ENCODE peak calls at places on chromosomes 5 and 9, in four cellular contexts. One of them, this sample, is unnamed.

GRCh38 chr9:18869725-18870124 is 163.3 kb downstream of the SAXO1 start:
- DNase-seq in pancreas: no peak
- DNase-seq in NCI-H1105: no peak
- DNase-seq in foreskin melanocyte: no peak
- DNase-seq in this sample: no peak

GRCh38 chr5:72347801-72348305 is 27.7 kb downstream of the PTCD2 start:
- DNase-seq in pancreas: no peak
- DNase-seq in NCI-H1105: no peak
- DNase-seq in foreskin melanocyte: peak; percentile 46
- DNase-seq in this sample: no peak

GRCh38 chr5:135950611-135951010 is 4.2 kb downstream of the LECT2 start:
- DNase-seq in foreskin melanocyte: no peak
- DNase-seq in NCI-H1105: no peak
- DNase-seq in pancreas: no peak
- DNase-seq in this sample: no peak

GRCh38 chr9:126532019-126532462 is 81.7 kb upstream of the LMX1B start:
- DNase-seq in pancreas: no peak
- DNase-seq in foreskin melanocyte: no peak
- DNase-seq in NCI-H1105: no peak
- DNase-seq in this sample: no peak

GRCh38 chr5:102796014-102796413 is 40.9 kb downstream of the PAM start:
- DNase-seq in NCI-H1105: peak; percentile 47
- DNase-seq in pancreas: no peak
- DNase-seq in foreskin melanocyte: no peak
- DNase-seq in this sample: no peak

GRCh38 chr5:141772281-141772680 is 90.3 kb upstream of the ARAP3 start:
- DNase-seq in NCI-H1105: no peak
- DNase-seq in pancreas: no peak
- DNase-seq in foreskin melanocyte: no peak
- DNase-seq in this sample: no peak

GRCh38 chr5:125034331-125034730 is 287.9 kb upstream of the ZNF608 start:
- DNase-seq in pancreas: peak; percentile 83
- DNase-seq in foreskin melanocyte: no peak
- DNase-seq in NCI-H1105: peak; percentile 39
- DNase-seq in this sample: peak; percentile 62

GRCh38 chr9:13083973-13084528 is 195.4 kb downstream of the MPDZ start:
- DNase-seq in pancreas: no peak
- DNase-seq in NCI-H1105: no peak
- DNase-seq in foreskin melanocyte: peak; percentile 26
- DNase-seq in this sample: no peak

GRCh38 chr9:124284940-124285441 is 27.2 kb downstream of the NEK6 start:
- DNase-seq in NCI-H1105: no peak
- DNase-seq in pancreas: no peak
- DNase-seq in foreskin melanocyte: peak; percentile 79
- DNase-seq in this sample: no peak

GRCh38 chr5:146283344-146283761 is 55.3 kb upstream of the POU4F3 start:
- DNase-seq in pancreas: no peak
- DNase-seq in foreskin melanocyte: peak; percentile 42
- DNase-seq in NCI-H1105: no peak
- DNase-seq in this sample: no peak

GRCh38 chr5:87770601-87771121 is 357.9 kb upstream of the CCNH start:
- DNase-seq in pancreas: no peak
- DNase-seq in NCI-H1105: no peak
- DNase-seq in foreskin melanocyte: no peak
- DNase-seq in this sample: no peak

GRCh38 chr9:132372177-132373095 is 17.6 kb upstream of the SETX start:
- DNase-seq in foreskin melanocyte: peak; percentile 60
- DNase-seq in NCI-H1105: no peak
- DNase-seq in pancreas: no peak
- DNase-seq in this sample: no peak

GRCh38 chr9:109745335-109746283 is 34.4 kb upstream of the PALM2AKAP2 start:
- DNase-seq in NCI-H1105: peak; percentile 33
- DNase-seq in foreskin melanocyte: no peak
- DNase-seq in pancreas: no peak
- DNase-seq in this sample: peak; percentile 55

GRCh38 chr9:130356877-130357584 is 87.7 kb upstream of the ASS1 start:
- DNase-seq in pancreas: no peak
- DNase-seq in NCI-H1105: no peak
- DNase-seq in foreskin melanocyte: no peak
- DNase-seq in this sample: no peak

GRCh38 chr9:128149951-128150593 is 819 bp downstream of the LCN2 start:
- DNase-seq in pancreas: no peak
- DNase-seq in NCI-H1105: no peak
- DNase-seq in foreskin melanocyte: no peak
- DNase-seq in this sample: peak; percentile 48

GRCh38 chr5:191036-191948 is at the start of gene LRRC14B:
- DNase-seq in pancreas: peak; percentile 36
- DNase-seq in NCI-H1105: no peak
- DNase-seq in foreskin melanocyte: no peak
- DNase-seq in this sample: no peak

GRCh38 chr5:65803699-65804426 is 81.9 kb downstream of the NLN start:
- DNase-seq in pancreas: no peak
- DNase-seq in foreskin melanocyte: no peak
- DNase-seq in NCI-H1105: no peak
- DNase-seq in this sample: no peak

GRCh38 chr5:95955996-95956899 is 5.4 kb downstream of the ELL2 start:
- DNase-seq in foreskin melanocyte: no peak
- DNase-seq in pancreas: no peak
- DNase-seq in NCI-H1105: no peak
- DNase-seq in this sample: no peak

GRCh38 chr9:128142061-128142460 is 7.2 kb upstream of the LCN2 start:
- DNase-seq in foreskin melanocyte: no peak
- DNase-seq in pancreas: no peak
- DNase-seq in NCI-H1105: no peak
- DNase-seq in this sample: peak; percentile 13

GRCh38 chr5:109757490-109757889 is 67.8 kb downstream of the MAN2A1 start:
- DNase-seq in pancreas: no peak
- DNase-seq in foreskin melanocyte: no peak
- DNase-seq in NCI-H1105: no peak
- DNase-seq in this sample: no peak